ENCODE peak calls at places on chromosomes 6 and 20, in eight cellular contexts. N is cardiac muscle cell, U is endothelial cell of umbilical vein, I is PC-3, Z is AG10803, T is IMR-90, C is ascending aorta, J is fibroblast of mammary gland. S is an unnamed sample.

GRCh38 chr6:86706449-86706848 is 230.9 kb upstream of the HTR1E start:
- DNase-seq in Z (no peak), I (peak; percentile 3), N (no peak), C (no peak), J (no peak), T (no peak), U (no peak), S (no peak)

GRCh38 chr6:35154262-35154661 is 13.1 kb upstream of the TCP11 start:
- DNase-seq in Z (no peak), J (no peak), C (no peak), U (no peak), N (no peak), T (peak; percentile 54), I (peak; percentile 49), S (peak; percentile 35)

GRCh38 chr6:148885154-148885870 is 138.5 kb downstream of the UST start:
- DNase-seq in I (peak; percentile 43), Z (peak; percentile 41), J (peak; percentile 94), T (peak; percentile 91), C (no peak), U (peak; percentile 74), N (no peak), S (peak; percentile 86)

GRCh38 chr6:35173068-35174042 is 32.2 kb upstream of the TCP11 start:
- DNase-seq in U (no peak), N (no peak), I (peak; percentile 74), T (no peak), J (peak; percentile 43), Z (peak; percentile 68), C (no peak), S (no peak)

GRCh38 chr6:593139-593906 is 63.6 kb downstream of the HUS1B start:
- DNase-seq in Z (peak; percentile 59), I (peak; percentile 82), N (peak; percentile 77), U (peak; percentile 67), T (peak; percentile 56), C (no peak), J (peak; percentile 61), S (peak; percentile 80)

GRCh38 chr20:41509801-41510200 is 108.4 kb downstream of the CHD6 start:
- DNase-seq in T (peak; percentile 69), Z (peak; percentile 75), N (no peak), I (no peak), C (no peak), J (peak; percentile 55), U (no peak), S (peak; percentile 57)

GRCh38 chr20:25480797-25481196 is 73.3 kb downstream of the GINS1 start:
- DNase-seq in C (no peak), T (no peak), N (no peak), J (no peak), U (no peak), Z (no peak), I (no peak), S (no peak)

GRCh38 chr20:63089051-63089907 is 82.5 kb upstream of the BHLHE23 start:
- DNase-seq in I (peak; percentile 69), J (no peak), C (no peak), Z (no peak), N (no peak), U (no peak), T (no peak), S (no peak)

GRCh38 chr6:16950825-16951495 is 150.9 kb upstream of the STMND1 start:
- DNase-seq in T (no peak), U (no peak), C (no peak), Z (no peak), J (no peak), I (no peak), N (no peak), S (peak; percentile 12)

GRCh38 chr6:122770835-122771601 is 8.5 kb upstream of the FABP7 start:
- DNase-seq in Z (no peak), T (no peak), J (peak; percentile 17), C (no peak), N (peak; percentile 15), U (no peak), I (peak; percentile 40), S (no peak)

GRCh38 chr6:113586966-113587699 is 270.0 kb upstream of the MARCKS start:
- DNase-seq in U (no peak), N (peak; percentile 75), Z (no peak), T (no peak), C (no peak), I (no peak), J (no peak), S (no peak)

GRCh38 chr6:10033223-10033829 is 381.5 kb downstream of the TFAP2A start:
- DNase-seq in Z (peak; percentile 1), N (no peak), U (no peak), C (no peak), I (peak; percentile 53), T (no peak), J (no peak), S (no peak)

GRCh38 chr6:100276311-100277057 is 188.2 kb downstream of the SIM1 start:
- DNase-seq in T (no peak), Z (no peak), N (no peak), I (no peak), C (no peak), U (peak; percentile 34), J (no peak), S (no peak)

GRCh38 chr20:50557549-50558134 is 47.5 kb downstream of the PTPN1 start:
- DNase-seq in J (no peak), I (no peak), T (no peak), C (no peak), U (no peak), N (no peak), Z (no peak), S (no peak)

DNA sequence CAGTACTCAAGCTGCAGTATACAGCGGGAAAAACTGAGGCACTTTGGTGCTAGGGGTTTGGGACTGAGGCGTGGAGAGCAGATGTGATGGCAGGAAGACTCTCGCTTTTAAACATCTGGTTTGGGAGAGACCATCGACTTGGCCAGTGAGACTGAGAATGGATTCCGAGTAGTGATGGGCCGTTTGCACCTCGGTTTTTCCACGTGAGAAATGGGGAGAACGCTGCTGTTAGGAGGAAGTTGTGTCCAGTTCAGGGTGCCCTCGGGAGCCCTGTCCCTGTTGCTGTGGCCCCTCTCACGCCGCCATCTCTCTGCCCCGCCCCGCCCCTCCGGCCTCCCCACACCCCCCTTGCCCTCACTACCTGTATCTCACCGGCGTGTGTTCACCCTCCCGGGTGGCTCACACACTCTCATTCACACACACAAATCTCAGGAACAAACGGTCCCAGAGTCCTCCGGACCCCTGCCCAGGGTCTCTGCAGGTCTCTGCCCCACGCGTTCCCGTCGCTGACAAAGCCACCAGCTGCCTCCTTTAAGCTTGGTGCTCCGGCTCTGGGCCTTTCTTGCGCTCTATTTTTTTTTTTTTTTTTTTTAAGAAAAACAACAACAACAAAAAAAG is 2.7 kb downstream of the SOX12 start:
- DNase-seq in T (peak; percentile 20), J (peak; percentile 35), N (no peak), Z (peak; percentile 33), U (peak; percentile 15), I (no peak), C (no peak), S (no peak)
- H3K4me3 ChIP-seq in T (peak overlapping the region; percentile 65), J (peak overlapping the region; percentile 79), N (peak overlapping the region; percentile 98), Z (peak overlapping the region; percentile 86), U (peak overlapping the region; percentile 73), I (peak overlapping the region; percentile 74), C (peak overlapping the region; percentile 93), S (peak overlapping the region; percentile 90)

DNA sequence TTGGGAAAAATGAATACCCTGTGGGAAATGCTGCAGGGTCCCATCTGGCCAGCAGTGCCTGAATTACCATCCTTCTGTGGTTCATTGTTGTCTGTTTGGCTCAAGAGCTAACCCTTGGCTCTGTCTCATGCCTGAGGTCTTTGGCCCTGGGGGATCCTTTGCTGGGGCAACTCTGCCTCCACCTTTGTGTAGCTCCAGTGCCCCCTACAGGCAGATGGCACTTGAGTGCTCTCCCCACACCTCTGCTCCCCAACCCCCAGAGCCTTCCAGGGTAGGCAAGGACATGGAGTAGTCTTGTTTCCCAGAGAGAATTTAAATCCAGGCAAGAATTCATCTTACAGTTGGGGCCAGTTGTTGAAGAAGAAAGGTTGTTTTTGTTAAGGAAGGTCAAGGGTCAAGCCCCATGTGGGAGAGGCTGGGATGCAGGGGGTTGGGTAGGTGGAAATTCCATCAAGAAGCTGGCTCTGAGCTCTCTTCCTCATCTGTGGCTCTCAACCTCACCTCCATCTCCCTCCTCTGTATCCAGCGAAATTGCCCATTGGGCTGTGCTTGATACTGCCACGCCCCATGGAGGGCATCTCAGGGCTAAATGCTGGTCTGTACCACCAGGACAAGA is 44.2 kb downstream of the ZNF831 start:
- DNase-seq in N (peak; percentile 71), J (peak; percentile 16), U (peak; percentile 11), C (no peak), T (no peak), I (peak; percentile 51), Z (peak; percentile 15), S (no peak)
- TF ChIP-seq CTCF in N (peak; percentile 33), J (peak; percentile 32), U (peak; percentile 25), C (peak; percentile 33), T (peak; percentile 36), I (peak; percentile 69), Z (peak; percentile 37), S (peak; percentile 27)

GRCh38 chr6:154358019-154358545 is 1.5 kb upstream of the IPCEF1 start:
- DNase-seq in C (no peak), Z (no peak), T (peak; percentile 31), U (no peak), I (no peak), J (no peak), N (no peak), S (no peak)
- H3K4me3 ChIP-seq in C (no peak overlapping the region), Z (no peak overlapping the region), T (no peak overlapping the region), U (no peak overlapping the region), I (no peak overlapping the region), J (no peak overlapping the region), N (no peak overlapping the region), S (no peak overlapping the region)

GRCh38 chr6:78864957-78865356 is 2.4 kb upstream of the IRAK1BP1 start:
- DNase-seq in Z (no peak), C (no peak), U (no peak), I (no peak), N (no peak), J (no peak), T (no peak), S (no peak)

GRCh38 chr6:78863576-78863975 is 3.8 kb upstream of the IRAK1BP1 start:
- DNase-seq in T (no peak), I (no peak), U (no peak), N (no peak), C (no peak), Z (no peak), J (no peak), S (no peak)

GRCh38 chr6:78868124-78868523 is 773 bp downstream of the IRAK1BP1 start:
- DNase-seq in J (peak; percentile 15), Z (peak; percentile 1), U (no peak), C (no peak), I (no peak), N (no peak), T (no peak), S (peak; percentile 10)

GRCh38 chr6:78867020-78867369 is 356 bp upstream of the IRAK1BP1 start:
- DNase-seq in I (no peak), U (no peak), N (no peak), C (no peak), J (no peak), T (no peak), Z (no peak), S (no peak)

DNA sequence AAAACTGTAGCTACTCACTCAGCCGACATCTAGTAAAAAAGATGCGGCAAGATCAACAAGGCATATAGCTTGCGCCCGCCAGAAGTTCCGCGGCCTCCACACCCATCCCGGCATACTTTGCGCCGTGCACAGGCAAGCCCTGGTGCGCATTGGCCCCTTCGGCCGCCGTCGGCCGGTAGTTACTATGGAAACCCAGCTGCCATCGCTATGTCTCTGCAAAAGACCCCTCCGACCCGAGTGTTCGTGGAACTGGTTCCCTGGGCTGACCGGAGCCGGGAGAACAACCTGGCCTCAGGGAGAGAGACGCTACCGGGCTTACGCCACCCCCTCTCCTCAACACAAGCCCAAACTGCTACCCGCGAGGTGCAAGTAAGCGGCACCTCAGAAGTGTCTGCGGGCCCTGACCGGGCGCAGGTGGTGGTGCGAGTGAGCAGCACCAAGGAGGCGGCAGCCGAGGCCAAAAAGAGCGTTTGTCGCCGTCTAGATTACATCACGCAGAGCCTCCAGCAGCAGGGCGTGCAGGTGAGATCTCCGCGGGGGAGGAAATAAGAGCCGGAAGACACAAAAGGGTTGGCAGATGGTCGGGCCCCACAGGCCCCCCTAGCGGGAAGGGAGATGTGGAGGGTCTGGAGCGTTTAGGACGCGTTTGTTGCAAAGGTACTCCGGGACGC is at the start of gene IRAK1BP1:
- DNase-seq in N (peak; percentile 89), J (peak; percentile 78), C (peak; percentile 17), I (peak; percentile 78), T (peak; percentile 75), Z (peak; percentile 70), U (peak; percentile 89), S (peak; percentile 75)
- TF ChIP-seq CTCF in N (peak; percentile 24), J (no peak), C (no peak), I (peak; percentile 9), T (no peak), Z (peak; percentile 14), U (peak; percentile 16), S (no peak)

S was measured in fibroblast of the aortic adventitia.